ENCODE peak calls at places on chromosome 7, in ten cellular contexts. One of them, this sample, is unnamed.

GRCh38 chr7:139613971-139614411 is 90.5 kb downstream of the CLEC2L start:
- DNase-seq in skeletal muscle cell: no peak
- DNase-seq in CD8-positive, alpha-beta T cell: no peak
- DNase-seq in AML-193: no peak
- DNase-seq in GF-D8: no peak
- DNase-seq in Caco-2: no peak
- DNase-seq in A172: no peak
- DNase-seq in C1 segment of cervical spinal cord: no peak
- DNase-seq in SW480: no peak
- DNase-seq in CD4-positive, CD25-positive, alpha-beta regulatory T cell: no peak
- DNase-seq in this sample: no peak

GRCh38 chr7:129494041-129494440 is 8.3 kb upstream of the SMKR1 start:
- DNase-seq in C1 segment of cervical spinal cord: no peak
- DNase-seq in CD4-positive, CD25-positive, alpha-beta regulatory T cell: no peak
- DNase-seq in SW480: no peak
- DNase-seq in Caco-2: no peak
- DNase-seq in CD8-positive, alpha-beta T cell: no peak
- DNase-seq in skeletal muscle cell: peak
- DNase-seq in A172: peak
- DNase-seq in AML-193: no peak
- DNase-seq in GF-D8: no peak
- DNase-seq in this sample: no peak

GRCh38 chr7:67788689-67789088 is 792.1 kb downstream of the TYW1 start:
- DNase-seq in SW480: no peak
- DNase-seq in skeletal muscle cell: peak
- DNase-seq in CD4-positive, CD25-positive, alpha-beta regulatory T cell: no peak
- DNase-seq in AML-193: no peak
- DNase-seq in Caco-2: no peak
- DNase-seq in C1 segment of cervical spinal cord: no peak
- DNase-seq in GF-D8: no peak
- DNase-seq in CD8-positive, alpha-beta T cell: no peak
- DNase-seq in A172: peak
- DNase-seq in this sample: peak

GRCh38 chr7:108613147-108613948 is 43.7 kb downstream of the DNAJB9 start:
- DNase-seq in GF-D8: no peak
- DNase-seq in SW480: peak
- DNase-seq in AML-193: peak
- DNase-seq in CD8-positive, alpha-beta T cell: no peak
- DNase-seq in Caco-2: no peak
- DNase-seq in C1 segment of cervical spinal cord: no peak
- DNase-seq in A172: peak
- DNase-seq in CD4-positive, CD25-positive, alpha-beta regulatory T cell: peak
- DNase-seq in skeletal muscle cell: no peak
- DNase-seq in this sample: no peak

GRCh38 chr7:774161-775109 is 47.4 kb upstream of the PRKAR1B start:
- DNase-seq in C1 segment of cervical spinal cord: no peak
- DNase-seq in Caco-2: no peak
- DNase-seq in AML-193: no peak
- DNase-seq in CD4-positive, CD25-positive, alpha-beta regulatory T cell: peak
- DNase-seq in skeletal muscle cell: no peak
- DNase-seq in A172: no peak
- DNase-seq in GF-D8: no peak
- DNase-seq in SW480: no peak
- DNase-seq in CD8-positive, alpha-beta T cell: peak
- DNase-seq in this sample: no peak

GRCh38 chr7:28144266-28144665 is 36.3 kb downstream of the JAZF1 start:
- DNase-seq in CD8-positive, alpha-beta T cell: no peak
- DNase-seq in C1 segment of cervical spinal cord: no peak
- DNase-seq in SW480: no peak
- DNase-seq in GF-D8: no peak
- DNase-seq in skeletal muscle cell: no peak
- DNase-seq in AML-193: no peak
- DNase-seq in A172: no peak
- DNase-seq in CD4-positive, CD25-positive, alpha-beta regulatory T cell: no peak
- DNase-seq in Caco-2: no peak
- DNase-seq in this sample: peak

GRCh38 chr7:2629740-2630681 is 1.8 kb upstream of the TTYH3 start:
- DNase-seq in CD8-positive, alpha-beta T cell: no peak
- DNase-seq in CD4-positive, CD25-positive, alpha-beta regulatory T cell: no peak
- DNase-seq in AML-193: no peak
- DNase-seq in GF-D8: no peak
- DNase-seq in A172: peak
- DNase-seq in skeletal muscle cell: no peak
- DNase-seq in Caco-2: no peak
- DNase-seq in C1 segment of cervical spinal cord: no peak
- DNase-seq in SW480: peak
- DNase-seq in this sample: peak

GRCh38 chr7:25294624-25295023 is 66.3 kb upstream of the NPVF start:
- DNase-seq in A172: no peak
- DNase-seq in AML-193: no peak
- DNase-seq in CD8-positive, alpha-beta T cell: no peak
- DNase-seq in CD4-positive, CD25-positive, alpha-beta regulatory T cell: no peak
- DNase-seq in Caco-2: no peak
- DNase-seq in SW480: no peak
- DNase-seq in C1 segment of cervical spinal cord: no peak
- DNase-seq in skeletal muscle cell: no peak
- DNase-seq in GF-D8: no peak
- DNase-seq in this sample: no peak

GRCh38 chr7:101854084-101854865 is 36.8 kb downstream of the CUX1 start:
- DNase-seq in CD8-positive, alpha-beta T cell: no peak
- DNase-seq in CD4-positive, CD25-positive, alpha-beta regulatory T cell: no peak
- DNase-seq in GF-D8: no peak
- DNase-seq in AML-193: no peak
- DNase-seq in Caco-2: no peak
- DNase-seq in SW480: no peak
- DNase-seq in A172: no peak
- DNase-seq in C1 segment of cervical spinal cord: no peak
- DNase-seq in skeletal muscle cell: no peak
- DNase-seq in this sample: no peak

GRCh38 chr7:24756989-24757798 is at the start of gene GSDME:
- DNase-seq in C1 segment of cervical spinal cord: peak
- DNase-seq in skeletal muscle cell: no peak
- DNase-seq in A172: peak
- DNase-seq in GF-D8: no peak
- DNase-seq in SW480: no peak
- DNase-seq in CD8-positive, alpha-beta T cell: no peak
- DNase-seq in AML-193: no peak
- DNase-seq in CD4-positive, CD25-positive, alpha-beta regulatory T cell: peak
- DNase-seq in Caco-2: peak
- DNase-seq in this sample: peak

GRCh38 chr7:55939514-55940123 is 12.1 kb upstream of the MRPS17 start:
- DNase-seq in C1 segment of cervical spinal cord: no peak
- DNase-seq in AML-193: no peak
- DNase-seq in SW480: peak
- DNase-seq in A172: peak
- DNase-seq in skeletal muscle cell: no peak
- DNase-seq in Caco-2: no peak
- DNase-seq in GF-D8: no peak
- DNase-seq in CD8-positive, alpha-beta T cell: no peak
- DNase-seq in CD4-positive, CD25-positive, alpha-beta regulatory T cell: no peak
- DNase-seq in this sample: no peak

GRCh38 chr7:136874393-136875032 is 6.1 kb downstream of the CHRM2 start:
- DNase-seq in CD8-positive, alpha-beta T cell: no peak
- DNase-seq in GF-D8: no peak
- DNase-seq in AML-193: no peak
- DNase-seq in Caco-2: no peak
- DNase-seq in skeletal muscle cell: no peak
- DNase-seq in CD4-positive, CD25-positive, alpha-beta regulatory T cell: no peak
- DNase-seq in A172: peak
- DNase-seq in C1 segment of cervical spinal cord: no peak
- DNase-seq in SW480: peak
- DNase-seq in this sample: no peak

GRCh38 chr7:17142831-17143541 is 155.5 kb upstream of the AHR start:
- DNase-seq in AML-193: peak
- DNase-seq in CD4-positive, CD25-positive, alpha-beta regulatory T cell: no peak
- DNase-seq in CD8-positive, alpha-beta T cell: no peak
- DNase-seq in Caco-2: no peak
- DNase-seq in skeletal muscle cell: no peak
- DNase-seq in C1 segment of cervical spinal cord: no peak
- DNase-seq in SW480: peak
- DNase-seq in A172: no peak
- DNase-seq in GF-D8: no peak
- DNase-seq in this sample: no peak

GRCh38 chr7:37462120-37462519 is 13.5 kb upstream of the ELMO1 start:
- DNase-seq in C1 segment of cervical spinal cord: no peak
- DNase-seq in SW480: no peak
- DNase-seq in CD4-positive, CD25-positive, alpha-beta regulatory T cell: no peak
- DNase-seq in Caco-2: no peak
- DNase-seq in A172: no peak
- DNase-seq in CD8-positive, alpha-beta T cell: no peak
- DNase-seq in skeletal muscle cell: no peak
- DNase-seq in GF-D8: no peak
- DNase-seq in AML-193: no peak
- DNase-seq in this sample: no peak

GRCh38 chr7:134660242-134660785 is 13.7 kb downstream of the BPGM start:
- DNase-seq in CD4-positive, CD25-positive, alpha-beta regulatory T cell: no peak
- DNase-seq in C1 segment of cervical spinal cord: no peak
- DNase-seq in SW480: no peak
- DNase-seq in CD8-positive, alpha-beta T cell: no peak
- DNase-seq in GF-D8: no peak
- DNase-seq in AML-193: no peak
- DNase-seq in A172: no peak
- DNase-seq in skeletal muscle cell: no peak
- DNase-seq in Caco-2: no peak
- DNase-seq in this sample: no peak

GRCh38 chr7:142583424-142583823 is 165.8 kb upstream of the PRSS1 start:
- DNase-seq in SW480: peak
- DNase-seq in AML-193: peak
- DNase-seq in CD8-positive, alpha-beta T cell: no peak
- DNase-seq in A172: peak
- DNase-seq in CD4-positive, CD25-positive, alpha-beta regulatory T cell: no peak
- DNase-seq in GF-D8: no peak
- DNase-seq in C1 segment of cervical spinal cord: no peak
- DNase-seq in skeletal muscle cell: peak
- DNase-seq in Caco-2: no peak
- DNase-seq in this sample: no peak

GRCh38 chr7:143497008-143497795 is 19.5 kb downstream of the TAS2R41 start:
- DNase-seq in Caco-2: no peak
- DNase-seq in SW480: no peak
- DNase-seq in A172: no peak
- DNase-seq in GF-D8: no peak
- DNase-seq in AML-193: no peak
- DNase-seq in CD4-positive, CD25-positive, alpha-beta regulatory T cell: no peak
- DNase-seq in skeletal muscle cell: no peak
- DNase-seq in CD8-positive, alpha-beta T cell: no peak
- DNase-seq in C1 segment of cervical spinal cord: no peak
- DNase-seq in this sample: no peak

GRCh38 chr7:40643664-40644063 is 508.9 kb downstream of the SUGCT start:
- DNase-seq in Caco-2: peak
- DNase-seq in C1 segment of cervical spinal cord: no peak
- DNase-seq in skeletal muscle cell: no peak
- DNase-seq in CD4-positive, CD25-positive, alpha-beta regulatory T cell: no peak
- DNase-seq in GF-D8: no peak
- DNase-seq in AML-193: no peak
- DNase-seq in A172: no peak
- DNase-seq in CD8-positive, alpha-beta T cell: no peak
- DNase-seq in SW480: no peak
- DNase-seq in this sample: no peak

GRCh38 chr7:12729112-12729511 is 41.7 kb downstream of the ARL4A start:
- DNase-seq in SW480: peak
- DNase-seq in A172: peak
- DNase-seq in AML-193: no peak
- DNase-seq in CD4-positive, CD25-positive, alpha-beta regulatory T cell: no peak
- DNase-seq in CD8-positive, alpha-beta T cell: no peak
- DNase-seq in Caco-2: no peak
- DNase-seq in skeletal muscle cell: no peak
- DNase-seq in GF-D8: no peak
- DNase-seq in C1 segment of cervical spinal cord: no peak
- DNase-seq in this sample: peak

GRCh38 chr7:128110641-128111365 is 79.6 kb upstream of the LRRC4 start:
- DNase-seq in AML-193: no peak
- DNase-seq in A172: no peak
- DNase-seq in Caco-2: no peak
- DNase-seq in C1 segment of cervical spinal cord: no peak
- DNase-seq in skeletal muscle cell: no peak
- DNase-seq in CD4-positive, CD25-positive, alpha-beta regulatory T cell: no peak
- DNase-seq in SW480: no peak
- DNase-seq in CD8-positive, alpha-beta T cell: no peak
- DNase-seq in GF-D8: no peak
- DNase-seq in this sample: no peak

GRCh38 chr7:157813053-157813452 is 476.2 kb downstream of the DNAJB6 start:
- DNase-seq in Caco-2: no peak
- DNase-seq in SW480: no peak
- DNase-seq in A172: no peak
- DNase-seq in CD8-positive, alpha-beta T cell: no peak
- DNase-seq in CD4-positive, CD25-positive, alpha-beta regulatory T cell: no peak
- DNase-seq in GF-D8: no peak
- DNase-seq in C1 segment of cervical spinal cord: no peak
- DNase-seq in skeletal muscle cell: no peak
- DNase-seq in AML-193: no peak
- DNase-seq in this sample: peak

GRCh38 chr7:26278769-26279168 is 12.9 kb upstream of the SNX10 start:
- DNase-seq in AML-193: peak
- DNase-seq in GF-D8: peak
- DNase-seq in A172: peak
- DNase-seq in Caco-2: no peak
- DNase-seq in C1 segment of cervical spinal cord: no peak
- DNase-seq in SW480: peak
- DNase-seq in CD8-positive, alpha-beta T cell: no peak
- DNase-seq in skeletal muscle cell: no peak
- DNase-seq in CD4-positive, CD25-positive, alpha-beta regulatory T cell: peak
- DNase-seq in this sample: no peak

GRCh38 chr7:55574062-55574717 is 1.9 kb upstream of the VOPP1 start:
- DNase-seq in CD8-positive, alpha-beta T cell: no peak
- DNase-seq in SW480: no peak
- DNase-seq in skeletal muscle cell: no peak
- DNase-seq in AML-193: no peak
- DNase-seq in C1 segment of cervical spinal cord: no peak
- DNase-seq in GF-D8: no peak
- DNase-seq in A172: no peak
- DNase-seq in CD4-positive, CD25-positive, alpha-beta regulatory T cell: peak
- DNase-seq in Caco-2: no peak
- DNase-seq in this sample: no peak

GRCh38 chr7:95525503-95525902 is 39.8 kb downstream of the ASB4 start:
- DNase-seq in skeletal muscle cell: no peak
- DNase-seq in SW480: no peak
- DNase-seq in C1 segment of cervical spinal cord: no peak
- DNase-seq in CD8-positive, alpha-beta T cell: no peak
- DNase-seq in GF-D8: peak
- DNase-seq in A172: no peak
- DNase-seq in CD4-positive, CD25-positive, alpha-beta regulatory T cell: no peak
- DNase-seq in Caco-2: no peak
- DNase-seq in AML-193: no peak
- DNase-seq in this sample: no peak

GRCh38 chr7:19094971-19095370 is 22.5 kb downstream of the TWIST1 start:
- DNase-seq in A172: no peak
- DNase-seq in AML-193: no peak
- DNase-seq in CD8-positive, alpha-beta T cell: no peak
- DNase-seq in SW480: no peak
- DNase-seq in C1 segment of cervical spinal cord: no peak
- DNase-seq in CD4-positive, CD25-positive, alpha-beta regulatory T cell: no peak
- DNase-seq in GF-D8: no peak
- DNase-seq in Caco-2: no peak
- DNase-seq in skeletal muscle cell: no peak
- DNase-seq in this sample: no peak

GRCh38 chr7:69597278-69598076 is 798 bp upstream of the AUTS2 start:
- DNase-seq in GF-D8: no peak
- DNase-seq in A172: no peak
- DNase-seq in CD4-positive, CD25-positive, alpha-beta regulatory T cell: no peak
- DNase-seq in AML-193: peak
- DNase-seq in skeletal muscle cell: no peak
- DNase-seq in SW480: no peak
- DNase-seq in Caco-2: no peak
- DNase-seq in C1 segment of cervical spinal cord: no peak
- DNase-seq in CD8-positive, alpha-beta T cell: peak
- DNase-seq in this sample: peak

GRCh38 chr7:25093268-25093802 is 31.7 kb downstream of the CYCS start:
- DNase-seq in skeletal muscle cell: peak
- DNase-seq in SW480: peak
- DNase-seq in AML-193: peak
- DNase-seq in C1 segment of cervical spinal cord: no peak
- DNase-seq in CD8-positive, alpha-beta T cell: peak
- DNase-seq in GF-D8: peak
- DNase-seq in A172: peak
- DNase-seq in Caco-2: peak
- DNase-seq in CD4-positive, CD25-positive, alpha-beta regulatory T cell: peak
- DNase-seq in this sample: peak

GRCh38 chr7:52017802-52018679 is 701.4 kb upstream of the COBL start:
- DNase-seq in CD8-positive, alpha-beta T cell: no peak
- DNase-seq in CD4-positive, CD25-positive, alpha-beta regulatory T cell: no peak
- DNase-seq in AML-193: peak
- DNase-seq in Caco-2: peak
- DNase-seq in skeletal muscle cell: no peak
- DNase-seq in A172: peak
- DNase-seq in C1 segment of cervical spinal cord: no peak
- DNase-seq in SW480: peak
- DNase-seq in GF-D8: no peak
- DNase-seq in this sample: no peak

This sample was measured in right lobe of liver.